ENCODE peak calls at places on chromosomes 5 and 9, in four cellular contexts. E is LHCN-M2; W is stimulated activated CD4-positive, alpha-beta T cell treated with anti-CD3 and anti-CD28 coated beads, Interleukin-4, amount 100 ng/mL, for 1 hour; K is transverse colon. Q is an unnamed sample.

GRCh38 chr5:146409081-146409671 is 38.0 kb upstream of the TCERG1 start:
- DNase-seq in E (peak), W (no peak), K (no peak), Q (no peak)

GRCh38 chr9:76539180-76539579 is 80.2 kb downstream of the GCNT1 start:
- DNase-seq in E (no peak), W (no peak), K (no peak), Q (no peak)

GRCh38 chr5:65886387-65886786 is 40.0 kb upstream of the ERBIN start:
- DNase-seq in E (no peak), W (no peak), K (no peak), Q (no peak)

GRCh38 chr9:105114318-105114717 is 130.1 kb upstream of the SLC44A1 start:
- DNase-seq in E (no peak), W (no peak), K (no peak), Q (no peak)

GRCh38 chr9:124009835-124010226 is 1.7 kb upstream of the LHX2 start:
- DNase-seq in E (no peak), W (no peak), K (no peak), Q (no peak)

GRCh38 chr5:179275941-179276837 is 69.1 kb downstream of the ADAMTS2 start:
- DNase-seq in E (peak), W (no peak), K (peak), Q (peak)

GRCh38 chr5:95973793-95974325 is 12.2 kb upstream of the ELL2 start:
- DNase-seq in E (peak), W (no peak), K (no peak), Q (no peak)

GRCh38 chr9:130688070-130688469 is 5.5 kb upstream of the EXOSC2 start:
- DNase-seq in E (no peak), W (no peak), K (no peak), Q (no peak)

GRCh38 chr5:45578270-45578669 is 117.9 kb downstream of the HCN1 start:
- DNase-seq in E (no peak), W (no peak), K (no peak), Q (no peak)

GRCh38 chr9:38718148-38718547 is 1.8 kb downstream of the FAM240B start:
- DNase-seq in E (no peak), W (no peak), K (no peak), Q (no peak)

GRCh38 chr5:37810311-37810710 is 29.5 kb downstream of the GDNF start:
- DNase-seq in E (peak), W (no peak), K (no peak), Q (no peak)

GRCh38 chr5:133995341-133995740 is 9.4 kb downstream of the VDAC1 start:
- DNase-seq in E (no peak), W (no peak), K (no peak), Q (no peak)

GRCh38 chr5:37662789-37663475 is 176.9 kb downstream of the GDNF start:
- DNase-seq in E (no peak), W (no peak), K (no peak), Q (no peak)

GRCh38 chr9:38423273-38423938 is 848 bp downstream of the IGFBPL1 start:
- DNase-seq in E (no peak), W (no peak), K (no peak), Q (no peak)

Q was measured in mucosa of descending colon.